ENCODE peak calls at places on chromosomes 12 and 14, in four cellular contexts. One of them, this sample, is unnamed. For H3K27me3, the result is how much of the 10 kb centered on the place peaks cover.

GRCh38 chr12:118360785-118361404 is 11.8 kb downstream of the TAOK3 start:
- DNase-seq in IMR-90: peak
- DNase-seq in neuronal stem cell: no peak
- DNase-seq in mesendoderm: no peak
- DNase-seq in this sample: no peak

GRCh38 chr12:120801146-120801545 is 75.5 kb downstream of the ACADS start:
- DNase-seq in IMR-90: no peak
- DNase-seq in neuronal stem cell: no peak
- DNase-seq in mesendoderm: no peak
- DNase-seq in this sample: no peak

GRCh38 chr14:58635041-58635440 is 2.7 kb upstream of the DACT1 start:
- DNase-seq in IMR-90: no peak
- DNase-seq in neuronal stem cell: no peak
- DNase-seq in mesendoderm: peak
- DNase-seq in this sample: no peak

GRCh38 chr14:34363733-34364134 is 98.3 kb downstream of the SPTSSA start:
- DNase-seq in IMR-90: no peak
- DNase-seq in neuronal stem cell: no peak
- DNase-seq in mesendoderm: peak
- DNase-seq in this sample: no peak

GRCh38 chr12:117524806-117525205 is 163.4 kb upstream of the NOS1 start:
- DNase-seq in IMR-90: no peak
- DNase-seq in neuronal stem cell: no peak
- DNase-seq in mesendoderm: no peak
- DNase-seq in this sample: no peak

GRCh38 chr12:3752096-3752709 is 706 bp downstream of the CRACR2A start:
- DNase-seq in IMR-90: no peak
- DNase-seq in neuronal stem cell: no peak
- DNase-seq in mesendoderm: peak
- DNase-seq in this sample: peak

GRCh38 chr12:32031109-32031508 is 71.9 kb downstream of the RESF1 start:
- DNase-seq in IMR-90: no peak
- DNase-seq in neuronal stem cell: no peak
- DNase-seq in mesendoderm: peak
- DNase-seq in this sample: no peak

GRCh38 chr12:28611115-28611435 is 420.8 kb downstream of the CCDC91 start:
- DNase-seq in IMR-90: peak
- DNase-seq in neuronal stem cell: no peak
- DNase-seq in mesendoderm: no peak
- DNase-seq in this sample: no peak

GRCh38 chr12:106141452-106141851 is 2.7 kb upstream of the NUAK1 start:
- DNase-seq in IMR-90: no peak
- DNase-seq in neuronal stem cell: no peak
- DNase-seq in mesendoderm: no peak
- DNase-seq in this sample: no peak

GRCh38 chr14:30840086-30840779 is 34.1 kb upstream of the COCH start:
- DNase-seq in IMR-90: no peak
- DNase-seq in neuronal stem cell: no peak
- DNase-seq in mesendoderm: no peak
- DNase-seq in this sample: no peak

GRCh38 chr14:28765907-28766504 is 581 bp upstream of the FOXG1 start:
- DNase-seq in IMR-90: no peak
- DNase-seq in neuronal stem cell: no peak
- DNase-seq in mesendoderm: peak
- DNase-seq in this sample: peak

GRCh38 chr12:44000309-44000952 is 164.6 kb downstream of the TMEM117 start:
- DNase-seq in IMR-90: peak
- DNase-seq in neuronal stem cell: peak
- DNase-seq in mesendoderm: peak
- DNase-seq in this sample: no peak

GRCh38 chr14:79951572-79951971 is 259.7 kb downstream of the DIO2 start:
- DNase-seq in IMR-90: no peak
- DNase-seq in neuronal stem cell: no peak
- DNase-seq in mesendoderm: no peak
- DNase-seq in this sample: no peak

GRCh38 chr14:68039593-68039992 is 220.0 kb downstream of the RAD51B start:
- DNase-seq in IMR-90: peak
- DNase-seq in neuronal stem cell: no peak
- DNase-seq in mesendoderm: no peak
- DNase-seq in this sample: no peak

GRCh38 chr12:64610092-64610659 is at the start of gene RASSF3:
- DNase-seq in IMR-90: peak
- DNase-seq in neuronal stem cell: peak
- DNase-seq in mesendoderm: peak
- DNase-seq in this sample: peak

GRCh38 chr12:1832801-1833595 is 12.6 kb downstream of the LRTM2 start:
- DNase-seq in IMR-90: no peak
- DNase-seq in neuronal stem cell: no peak
- DNase-seq in mesendoderm: no peak
- DNase-seq in this sample: no peak

GRCh38 chr12:96015672-96016071 is 19.5 kb upstream of the HAL start:
- DNase-seq in IMR-90: peak
- DNase-seq in neuronal stem cell: no peak
- DNase-seq in mesendoderm: peak
- DNase-seq in this sample: no peak

GRCh38 chr12:4628406-4628805 is 20.4 kb downstream of the AKAP3 start:
- DNase-seq in IMR-90: no peak
- DNase-seq in neuronal stem cell: no peak
- DNase-seq in mesendoderm: no peak
- DNase-seq in this sample: no peak

GRCh38 chr14:75339059-75339458 is 60.4 kb downstream of the FOS start:
- DNase-seq in IMR-90: peak
- DNase-seq in neuronal stem cell: no peak
- DNase-seq in mesendoderm: peak
- DNase-seq in this sample: no peak

GRCh38 chr14:96567289-96567899 is 65.2 kb downstream of the PAPOLA start:
- DNase-seq in IMR-90: peak
- DNase-seq in neuronal stem cell: no peak
- DNase-seq in mesendoderm: peak
- DNase-seq in this sample: no peak

GRCh38 chr12:99453831-99454538 is 193.6 kb upstream of the GARIN6 start:
- DNase-seq in IMR-90: no peak
- DNase-seq in neuronal stem cell: no peak
- DNase-seq in mesendoderm: peak
- DNase-seq in this sample: no peak

GRCh38 chr14:23093993-23094665 is 807 bp downstream of the ACIN1 start:
- DNase-seq in IMR-90: no peak
- DNase-seq in neuronal stem cell: no peak
- DNase-seq in mesendoderm: peak
- DNase-seq in this sample: no peak

DNA sequence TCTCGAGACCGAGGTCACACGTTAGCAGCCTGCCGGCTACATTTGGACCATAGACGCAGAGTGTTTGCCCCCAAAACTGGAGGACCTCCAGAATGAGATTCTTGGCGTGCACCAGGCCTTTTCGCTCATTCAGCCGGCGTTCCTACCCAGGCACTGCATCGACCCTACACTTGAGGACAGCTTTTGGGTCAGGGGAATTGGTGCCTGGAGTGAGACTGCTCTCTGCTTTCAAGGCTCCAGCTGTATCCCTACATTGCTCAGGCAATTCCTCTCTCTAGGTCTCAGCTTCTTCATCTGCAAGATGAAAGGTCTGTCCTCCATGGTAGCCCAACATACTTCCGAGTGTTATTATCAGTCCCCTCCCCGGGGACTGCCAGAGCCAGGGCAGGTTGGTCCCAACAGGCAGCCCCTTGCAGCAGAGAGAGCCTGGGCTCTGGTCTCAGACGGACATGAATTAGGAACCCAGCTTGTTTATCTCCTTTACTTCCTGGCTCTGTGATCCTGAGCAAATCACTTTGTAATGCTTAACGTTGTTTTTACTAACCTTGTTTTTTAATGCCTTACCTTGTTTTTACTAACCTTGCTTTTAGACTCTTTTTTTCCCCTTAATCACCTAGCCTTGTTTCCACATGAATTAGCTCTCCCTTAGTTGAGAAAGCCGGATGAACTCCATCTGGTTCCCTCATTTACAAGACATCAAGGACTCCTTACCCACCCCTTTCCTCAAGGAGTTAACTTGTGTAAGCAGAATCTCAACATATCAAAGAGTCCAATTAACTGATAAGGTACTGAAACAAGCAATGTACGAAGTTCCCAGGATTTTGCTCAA is 892 bp downstream of the TCHP start:
- DNase-seq in IMR-90: no peak
- DNase-seq in neuronal stem cell: no peak
- DNase-seq in mesendoderm: peak
- DNase-seq in this sample: no peak
- H3K27me3 ChIP-seq in IMR-90: under half
- H3K27me3 ChIP-seq in neuronal stem cell: under half
- H3K27me3 ChIP-seq in mesendoderm: under half
- H3K27me3 ChIP-seq in this sample: under half

GRCh38 chr14:60646202-60646886 is 2.9 kb downstream of the SIX1 start:
- DNase-seq in IMR-90: no peak
- DNase-seq in neuronal stem cell: peak
- DNase-seq in mesendoderm: peak
- DNase-seq in this sample: no peak
- H3K27me3 ChIP-seq in IMR-90: under half
- H3K27me3 ChIP-seq in neuronal stem cell: half or more
- H3K27me3 ChIP-seq in mesendoderm: half or more
- H3K27me3 ChIP-seq in this sample: under half

GRCh38 chr12:113514602-113515001 is 42.9 kb upstream of the LHX5 start:
- DNase-seq in IMR-90: no peak
- DNase-seq in neuronal stem cell: no peak
- DNase-seq in mesendoderm: no peak
- DNase-seq in this sample: no peak

GRCh38 chr12:113515082-113515856 is 43.6 kb upstream of the LHX5 start:
- DNase-seq in IMR-90: no peak
- DNase-seq in neuronal stem cell: peak
- DNase-seq in mesendoderm: peak
- DNase-seq in this sample: no peak

GRCh38 chr12:113506867-113507266 is 35.2 kb upstream of the LHX5 start:
- DNase-seq in IMR-90: no peak
- DNase-seq in neuronal stem cell: no peak
- DNase-seq in mesendoderm: no peak
- DNase-seq in this sample: no peak

DNA sequence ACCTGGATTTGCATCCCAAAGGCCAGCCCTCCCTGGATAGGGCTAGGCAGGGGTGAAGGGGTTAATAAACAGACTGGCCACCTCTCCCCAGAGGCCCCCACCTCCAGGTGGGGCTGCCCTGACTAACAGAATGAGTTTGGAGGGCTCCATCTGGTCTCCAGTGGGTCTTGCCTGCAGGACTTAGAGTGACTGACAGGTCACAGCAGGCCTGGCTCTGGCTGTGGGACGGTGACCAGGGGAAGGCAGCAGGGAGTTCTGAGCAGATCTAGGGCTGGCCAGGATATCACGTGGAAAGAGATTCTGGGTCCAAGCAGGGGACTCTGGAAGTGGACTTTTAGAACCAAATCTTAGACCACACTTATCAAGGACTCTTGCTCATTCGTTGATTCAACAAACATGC is 40.9 kb upstream of the LHX5 start:
- DNase-seq in IMR-90: no peak
- DNase-seq in neuronal stem cell: no peak
- DNase-seq in mesendoderm: no peak
- DNase-seq in this sample: no peak
- H3K27me3 ChIP-seq in IMR-90: under half
- H3K27me3 ChIP-seq in neuronal stem cell: under half
- H3K27me3 ChIP-seq in mesendoderm: under half
- H3K27me3 ChIP-seq in this sample: under half

DNA sequence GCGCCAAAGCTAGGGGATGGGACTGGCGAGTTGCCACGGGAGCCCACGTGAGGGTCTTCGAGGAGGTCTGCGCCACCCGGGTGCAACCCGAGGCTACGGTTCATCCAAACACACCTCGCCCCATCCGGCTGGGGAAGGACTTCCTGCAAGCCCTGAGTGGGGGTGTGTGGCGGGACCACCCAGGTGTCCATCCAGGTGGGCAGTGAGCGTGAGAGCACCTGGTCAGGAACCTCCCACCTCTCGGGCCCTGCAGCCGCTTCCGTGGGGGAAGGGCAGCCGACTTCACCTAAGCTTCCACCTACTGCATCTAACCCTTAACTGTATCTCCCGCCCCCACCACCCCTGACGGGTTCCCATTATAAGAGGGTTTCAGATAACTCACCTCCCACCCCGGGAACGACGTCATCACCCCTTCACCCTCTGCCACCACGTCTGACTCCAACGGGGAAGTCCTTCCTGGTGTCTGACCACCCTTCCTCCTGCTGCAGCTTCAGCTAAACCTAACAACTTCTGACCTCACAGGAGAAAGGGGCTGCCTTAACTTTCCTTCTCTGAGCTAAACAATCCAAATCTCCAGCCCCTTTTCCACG is 27.3 kb upstream of the SMUG1 start:
- DNase-seq in IMR-90: no peak
- DNase-seq in neuronal stem cell: no peak
- DNase-seq in mesendoderm: peak
- DNase-seq in this sample: peak
- H3K27me3 ChIP-seq in IMR-90: under half
- H3K27me3 ChIP-seq in neuronal stem cell: under half
- H3K27me3 ChIP-seq in mesendoderm: under half
- H3K27me3 ChIP-seq in this sample: under half

GRCh38 chr12:51549637-51550036 is 41.4 kb upstream of the SCN8A start:
- DNase-seq in IMR-90: peak
- DNase-seq in neuronal stem cell: no peak
- DNase-seq in mesendoderm: no peak
- DNase-seq in this sample: no peak
- H3K27me3 ChIP-seq in IMR-90: under half
- H3K27me3 ChIP-seq in neuronal stem cell: under half
- H3K27me3 ChIP-seq in mesendoderm: under half
- H3K27me3 ChIP-seq in this sample: under half

GRCh38 chr12:132346496-132347470 is 17.4 kb upstream of the GALNT9 start:
- DNase-seq in IMR-90: no peak
- DNase-seq in neuronal stem cell: no peak
- DNase-seq in mesendoderm: no peak
- DNase-seq in this sample: no peak

GRCh38 chr12:132348176-132348575 is 18.8 kb upstream of the GALNT9 start:
- DNase-seq in IMR-90: no peak
- DNase-seq in neuronal stem cell: no peak
- DNase-seq in mesendoderm: no peak
- DNase-seq in this sample: no peak

GRCh38 chr12:132347471-132347855 is 18.1 kb upstream of the GALNT9 start:
- DNase-seq in IMR-90: no peak
- DNase-seq in neuronal stem cell: no peak
- DNase-seq in mesendoderm: no peak
- DNase-seq in this sample: no peak

GRCh38 chr12:132351751-132352495 is 22.5 kb upstream of the GALNT9 start:
- DNase-seq in IMR-90: no peak
- DNase-seq in neuronal stem cell: no peak
- DNase-seq in mesendoderm: no peak
- DNase-seq in this sample: no peak

DNA sequence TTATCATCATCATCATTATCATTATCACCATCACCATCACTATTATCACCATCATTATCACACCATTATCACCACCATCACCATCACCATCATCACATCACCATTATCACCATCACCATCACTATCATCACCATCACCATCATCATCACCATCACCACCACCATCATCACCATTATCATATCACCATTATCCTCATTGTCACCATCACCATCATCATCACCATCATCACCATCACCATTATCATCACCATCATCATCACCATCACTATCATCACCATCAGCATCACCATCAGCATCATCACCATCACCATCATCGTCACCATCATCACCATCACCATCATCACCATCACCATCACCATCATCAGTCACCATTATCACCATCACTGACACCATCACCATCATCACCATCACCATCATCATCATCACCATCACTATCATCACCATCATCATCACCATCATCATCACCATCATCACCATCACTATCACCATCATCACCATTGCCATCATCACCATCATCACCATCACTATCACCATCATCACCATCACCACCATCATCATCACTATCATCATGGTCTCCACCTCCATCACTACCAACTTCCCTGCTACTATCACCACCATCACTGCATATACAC is 20.2 kb upstream of the GALNT9 start:
- DNase-seq in IMR-90: no peak
- DNase-seq in neuronal stem cell: no peak
- DNase-seq in mesendoderm: no peak
- DNase-seq in this sample: no peak
- H3K27me3 ChIP-seq in IMR-90: under half
- H3K27me3 ChIP-seq in neuronal stem cell: under half
- H3K27me3 ChIP-seq in mesendoderm: under half
- H3K27me3 ChIP-seq in this sample: under half